ENCODE peak calls at places on chromosome 3, in seven cellular contexts. One of them, this sample, is unnamed.

GRCh38 chr3:118823626-118824025 is 211.0 kb downstream of the IGSF11 start:
- DNase-seq in activated CD8-positive, alpha-beta memory T cell treated with anti-CD3 and anti-CD28 coated beads, Interleukin-2, amount 10 ng/mL, durations not matched to agents 7 days and 5 days: no peak
- DNase-seq in A549: no peak
- DNase-seq in AG08396: no peak
- DNase-seq in progenitor cell of endocrine pancreas: no peak
- DNase-seq in foreskin fibroblast: no peak
- DNase-seq in EH: no peak
- DNase-seq in this sample: no peak

GRCh38 chr3:65020233-65020632 is 332.4 kb upstream of the ADAMTS9 start:
- DNase-seq in foreskin fibroblast: no peak
- DNase-seq in activated CD8-positive, alpha-beta memory T cell treated with anti-CD3 and anti-CD28 coated beads, Interleukin-2, amount 10 ng/mL, durations not matched to agents 7 days and 5 days: no peak
- DNase-seq in EH: no peak
- DNase-seq in A549: no peak
- DNase-seq in progenitor cell of endocrine pancreas: no peak
- DNase-seq in AG08396: no peak
- DNase-seq in this sample: no peak

GRCh38 chr3:14431928-14432834 is 29.8 kb downstream of the SLC6A6 start:
- DNase-seq in EH: peak
- DNase-seq in activated CD8-positive, alpha-beta memory T cell treated with anti-CD3 and anti-CD28 coated beads, Interleukin-2, amount 10 ng/mL, durations not matched to agents 7 days and 5 days: peak
- DNase-seq in AG08396: peak
- DNase-seq in progenitor cell of endocrine pancreas: no peak
- DNase-seq in A549: peak
- DNase-seq in foreskin fibroblast: peak
- DNase-seq in this sample: peak

GRCh38 chr3:101803152-101803782 is 24.3 kb downstream of the NXPE3 start:
- DNase-seq in A549: peak
- DNase-seq in activated CD8-positive, alpha-beta memory T cell treated with anti-CD3 and anti-CD28 coated beads, Interleukin-2, amount 10 ng/mL, durations not matched to agents 7 days and 5 days: peak
- DNase-seq in EH: peak
- DNase-seq in progenitor cell of endocrine pancreas: no peak
- DNase-seq in foreskin fibroblast: peak
- DNase-seq in AG08396: peak
- DNase-seq in this sample: peak

GRCh38 chr3:68436619-68437411 is 495.5 kb downstream of the TAFA4 start:
- DNase-seq in activated CD8-positive, alpha-beta memory T cell treated with anti-CD3 and anti-CD28 coated beads, Interleukin-2, amount 10 ng/mL, durations not matched to agents 7 days and 5 days: no peak
- DNase-seq in AG08396: no peak
- DNase-seq in progenitor cell of endocrine pancreas: no peak
- DNase-seq in foreskin fibroblast: no peak
- DNase-seq in A549: no peak
- DNase-seq in EH: no peak
- DNase-seq in this sample: no peak

GRCh38 chr3:11509175-11510000 is 134.3 kb downstream of the VGLL4 start:
- DNase-seq in AG08396: peak
- DNase-seq in A549: peak
- DNase-seq in foreskin fibroblast: peak
- DNase-seq in progenitor cell of endocrine pancreas: no peak
- DNase-seq in activated CD8-positive, alpha-beta memory T cell treated with anti-CD3 and anti-CD28 coated beads, Interleukin-2, amount 10 ng/mL, durations not matched to agents 7 days and 5 days: no peak
- DNase-seq in EH: peak
- DNase-seq in this sample: peak

GRCh38 chr3:52743721-52744120 is 27.0 kb downstream of the NEK4 start:
- DNase-seq in A549: no peak
- DNase-seq in progenitor cell of endocrine pancreas: no peak
- DNase-seq in EH: no peak
- DNase-seq in AG08396: no peak
- DNase-seq in foreskin fibroblast: no peak
- DNase-seq in activated CD8-positive, alpha-beta memory T cell treated with anti-CD3 and anti-CD28 coated beads, Interleukin-2, amount 10 ng/mL, durations not matched to agents 7 days and 5 days: no peak
- DNase-seq in this sample: no peak

GRCh38 chr3:175941352-175941751 is 1082.2 kb downstream of the NAALADL2 start:
- DNase-seq in activated CD8-positive, alpha-beta memory T cell treated with anti-CD3 and anti-CD28 coated beads, Interleukin-2, amount 10 ng/mL, durations not matched to agents 7 days and 5 days: no peak
- DNase-seq in A549: peak
- DNase-seq in progenitor cell of endocrine pancreas: no peak
- DNase-seq in EH: peak
- DNase-seq in AG08396: no peak
- DNase-seq in foreskin fibroblast: no peak
- DNase-seq in this sample: no peak

GRCh38 chr3:129605593-129606521 is 619 bp downstream of the PLXND1 start:
- DNase-seq in foreskin fibroblast: peak
- DNase-seq in A549: peak
- DNase-seq in AG08396: peak
- DNase-seq in EH: peak
- DNase-seq in activated CD8-positive, alpha-beta memory T cell treated with anti-CD3 and anti-CD28 coated beads, Interleukin-2, amount 10 ng/mL, durations not matched to agents 7 days and 5 days: peak
- DNase-seq in progenitor cell of endocrine pancreas: no peak
- DNase-seq in this sample: no peak

GRCh38 chr3:127666684-127667083 is 6.1 kb upstream of the ABTB1 start:
- DNase-seq in activated CD8-positive, alpha-beta memory T cell treated with anti-CD3 and anti-CD28 coated beads, Interleukin-2, amount 10 ng/mL, durations not matched to agents 7 days and 5 days: no peak
- DNase-seq in AG08396: no peak
- DNase-seq in foreskin fibroblast: no peak
- DNase-seq in EH: no peak
- DNase-seq in progenitor cell of endocrine pancreas: no peak
- DNase-seq in A549: no peak
- DNase-seq in this sample: no peak

GRCh38 chr3:195762611-195763247 is 42.0 kb downstream of the MUC20 start:
- DNase-seq in EH: no peak
- DNase-seq in A549: no peak
- DNase-seq in foreskin fibroblast: no peak
- DNase-seq in progenitor cell of endocrine pancreas: no peak
- DNase-seq in AG08396: no peak
- DNase-seq in activated CD8-positive, alpha-beta memory T cell treated with anti-CD3 and anti-CD28 coated beads, Interleukin-2, amount 10 ng/mL, durations not matched to agents 7 days and 5 days: no peak
- DNase-seq in this sample: no peak

GRCh38 chr3:182364323-182364722 is 429.0 kb upstream of the ATP11B start:
- DNase-seq in EH: no peak
- DNase-seq in activated CD8-positive, alpha-beta memory T cell treated with anti-CD3 and anti-CD28 coated beads, Interleukin-2, amount 10 ng/mL, durations not matched to agents 7 days and 5 days: no peak
- DNase-seq in A549: no peak
- DNase-seq in AG08396: no peak
- DNase-seq in foreskin fibroblast: no peak
- DNase-seq in progenitor cell of endocrine pancreas: no peak
- DNase-seq in this sample: no peak

GRCh38 chr3:34012102-34012461 is 213.7 kb downstream of the PDCD6IP start:
- DNase-seq in foreskin fibroblast: peak
- DNase-seq in AG08396: peak
- DNase-seq in activated CD8-positive, alpha-beta memory T cell treated with anti-CD3 and anti-CD28 coated beads, Interleukin-2, amount 10 ng/mL, durations not matched to agents 7 days and 5 days: no peak
- DNase-seq in EH: peak
- DNase-seq in A549: peak
- DNase-seq in progenitor cell of endocrine pancreas: no peak
- DNase-seq in this sample: peak

GRCh38 chr3:127339943-127340861 is 52.4 kb upstream of the PRR20G start:
- DNase-seq in activated CD8-positive, alpha-beta memory T cell treated with anti-CD3 and anti-CD28 coated beads, Interleukin-2, amount 10 ng/mL, durations not matched to agents 7 days and 5 days: no peak
- DNase-seq in A549: no peak
- DNase-seq in EH: no peak
- DNase-seq in AG08396: no peak
- DNase-seq in progenitor cell of endocrine pancreas: no peak
- DNase-seq in foreskin fibroblast: no peak
- DNase-seq in this sample: no peak

GRCh38 chr3:101340591-101340990 is 20.2 kb upstream of the IMPG2 start:
- DNase-seq in foreskin fibroblast: peak
- DNase-seq in EH: peak
- DNase-seq in progenitor cell of endocrine pancreas: no peak
- DNase-seq in activated CD8-positive, alpha-beta memory T cell treated with anti-CD3 and anti-CD28 coated beads, Interleukin-2, amount 10 ng/mL, durations not matched to agents 7 days and 5 days: no peak
- DNase-seq in A549: no peak
- DNase-seq in AG08396: no peak
- DNase-seq in this sample: no peak